ENCODE peak calls at places on chromosomes 16 and 17, in ten cellular contexts. A is GM12878, Z is fibroblast of lung, K is IMR-90, S is GM23338, H is endothelial cell of umbilical vein, G is neural progenitor cell, Y is Karpas-422, E is mesenchymal stem cell, V is A549. I is an unnamed sample.

GRCh38 chr16:8882041-8882617 is at the start of gene LITAFD:
- DNase-seq in A (no peak), Z (no peak), K (no peak), S (no peak), H (no peak), G (no peak), Y (no peak), E (no peak), V (no peak), I (no peak)

GRCh38 chr17:68732301-68732749 is 131.2 kb upstream of the FAM20A start:
- DNase-seq in A (no peak), Z (no peak), K (no peak), S (peak), H (no peak), G (no peak), Y (no peak), E (no peak), V (no peak), I (no peak)

GRCh38 chr16:35187665-35188225 is 1728.3 kb downstream of the TP53TG3F start:
- DNase-seq in A (no peak), Z (no peak), K (no peak), S (no peak), H (no peak), G (no peak), Y (no peak), E (no peak), V (no peak), I (no peak)

GRCh38 chr17:77842906-77843249 is 115.6 kb upstream of the TNRC6C start:
- DNase-seq in A (no peak), Z (no peak), K (no peak), S (no peak), H (no peak), G (no peak), Y (no peak), E (no peak), V (no peak), I (no peak)

GRCh38 chr17:31787082-31787481 is 72.0 kb downstream of the COPRS start:
- DNase-seq in A (no peak), Z (no peak), K (no peak), S (no peak), H (no peak), G (no peak), Y (no peak), E (no peak), V (no peak), I (no peak)

GRCh38 chr16:324451-325334 is 27.8 kb downstream of the AXIN1 start:
- DNase-seq in A (no peak), Z (no peak), K (no peak), S (peak), H (no peak), G (no peak), Y (no peak), E (no peak), V (no peak), I (no peak)

GRCh38 chr17:3167574-3167973 is 29.7 kb upstream of the OR1A2 start:
- DNase-seq in A (peak), Z (no peak), K (no peak), S (no peak), H (no peak), G (no peak), Y (peak), E (no peak), V (no peak), I (no peak)

GRCh38 chr17:30969989-30970680 is 704 bp upstream of the RNF135 start:
- DNase-seq in A (no peak), Z (peak), K (no peak), S (peak), H (no peak), G (peak), Y (peak), E (no peak), V (peak), I (no peak)

GRCh38 chr17:64694207-64694606 is 32.1 kb upstream of the SMURF2 start:
- DNase-seq in A (no peak), Z (peak), K (peak), S (no peak), H (peak), G (no peak), Y (no peak), E (peak), V (peak), I (peak)

GRCh38 chr17:68431661-68432071 is 25.6 kb downstream of the WIPI1 start:
- DNase-seq in A (no peak), Z (peak), K (peak), S (peak), H (peak), G (peak), Y (peak), E (peak), V (peak), I (no peak)

DNA sequence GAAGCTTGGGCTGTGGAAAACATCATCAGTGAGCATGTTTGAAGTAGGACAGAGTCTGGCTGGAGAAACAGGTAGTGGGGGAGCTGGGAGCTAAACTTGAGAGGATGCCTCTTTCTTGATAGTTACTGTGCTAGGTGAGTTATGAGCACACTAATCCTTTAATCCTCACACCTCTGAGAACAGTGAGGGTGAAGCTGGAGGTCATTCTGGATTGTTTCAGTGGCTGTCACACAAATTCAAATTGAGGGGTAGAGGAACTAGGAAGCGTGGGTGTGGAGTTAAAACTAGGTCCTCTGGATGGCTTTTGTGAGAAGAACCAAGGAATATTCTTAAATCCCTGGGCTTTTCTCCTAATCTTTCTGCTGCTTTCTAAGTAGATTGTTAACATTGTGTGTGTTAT is 3.3 kb downstream of the AKAP1 start:
- DNase-seq in A (no peak), Z (no peak), K (no peak), S (no peak), H (no peak), G (no peak), Y (no peak), E (no peak), V (no peak), I (no peak)
- H3K4me2 ChIP-seq in A (peak), Z (no peak), K (no peak), S (no peak), H (no peak), G (peak), Y (peak), E (no peak), V (no peak), I (peak)

GRCh38 chr16:2971134-2971984 is 2.2 kb downstream of the PAQR4 start:
- DNase-seq in A (no peak), Z (no peak), K (no peak), S (no peak), H (no peak), G (no peak), Y (peak), E (no peak), V (no peak), I (no peak)

GRCh38 chr16:2969545-2970521 is 685 bp downstream of the PAQR4 start:
- DNase-seq in A (no peak), Z (peak), K (peak), S (peak), H (peak), G (peak), Y (peak), E (peak), V (peak), I (peak)

GRCh38 chr16:2968738-2969544 is at the start of gene PAQR4:
- DNase-seq in A (peak), Z (peak), K (peak), S (peak), H (peak), G (peak), Y (peak), E (peak), V (peak), I (peak)

GRCh38 chr16:2971985-2972784 is 3.0 kb downstream of the PAQR4 start:
- DNase-seq in A (no peak), Z (no peak), K (no peak), S (no peak), H (no peak), G (no peak), Y (no peak), E (no peak), V (no peak), I (no peak)

GRCh38 chr16:2970563-2970962 is 1.4 kb downstream of the PAQR4 start:
- DNase-seq in A (no peak), Z (no peak), K (no peak), S (no peak), H (no peak), G (no peak), Y (peak), E (no peak), V (no peak), I (no peak)
- H3K4me3 ChIP-seq in A (peak), Z (peak), K (no peak), S (peak), H (peak), G (peak), Y (peak), E (peak), V (peak), I (peak)

GRCh38 chr16:4203748-4204147 is 38.1 kb downstream of the SRL start:
- DNase-seq in A (no peak), Z (no peak), K (no peak), S (no peak), H (no peak), G (no peak), Y (peak), E (no peak), V (no peak), I (no peak)
- H3K27ac ChIP-seq in A (no peak), Z (no peak), K (no peak), S (no peak), H (no peak), G (no peak), Y (no peak), E (no peak), V (no peak), I (no peak)

GRCh38 chr16:11278681-11279628 is 2.2 kb downstream of the PRM1 start:
- DNase-seq in A (no peak), Z (no peak), K (no peak), S (no peak), H (no peak), G (no peak), Y (no peak), E (no peak), V (no peak), I (no peak)
- H3K4me2 ChIP-seq in A (no peak), Z (no peak), K (no peak), S (no peak), H (no peak), G (no peak), Y (no peak), E (no peak), V (no peak), I (no peak)

GRCh38 chr16:57785924-57786323 is 16.4 kb downstream of the KIFC3 start:
- DNase-seq in A (no peak), Z (no peak), K (no peak), S (no peak), H (no peak), G (no peak), Y (no peak), E (no peak), V (no peak), I (no peak)
- H3K4me3 ChIP-seq in A (no peak), Z (no peak), K (no peak), S (no peak), H (no peak), G (no peak), Y (no peak), E (no peak), V (no peak), I (no peak)

GRCh38 chr17:19317359-19318095 is 45.0 kb downstream of the B9D1 start:
- DNase-seq in A (no peak), Z (peak), K (peak), S (peak), H (peak), G (peak), Y (peak), E (peak), V (no peak), I (no peak)

GRCh38 chr17:19313746-19314651 is 48.5 kb downstream of the B9D1 start:
- DNase-seq in A (no peak), Z (peak), K (no peak), S (no peak), H (no peak), G (no peak), Y (no peak), E (no peak), V (no peak), I (no peak)

GRCh38 chr17:19318611-19319010 is 43.9 kb downstream of the B9D1 start:
- DNase-seq in A (no peak), Z (no peak), K (no peak), S (no peak), H (no peak), G (no peak), Y (no peak), E (no peak), V (no peak), I (no peak)

GRCh38 chr17:19315104-19315503 is 47.4 kb downstream of the B9D1 start:
- DNase-seq in A (no peak), Z (no peak), K (no peak), S (no peak), H (no peak), G (no peak), Y (no peak), E (no peak), V (no peak), I (no peak)

DNA sequence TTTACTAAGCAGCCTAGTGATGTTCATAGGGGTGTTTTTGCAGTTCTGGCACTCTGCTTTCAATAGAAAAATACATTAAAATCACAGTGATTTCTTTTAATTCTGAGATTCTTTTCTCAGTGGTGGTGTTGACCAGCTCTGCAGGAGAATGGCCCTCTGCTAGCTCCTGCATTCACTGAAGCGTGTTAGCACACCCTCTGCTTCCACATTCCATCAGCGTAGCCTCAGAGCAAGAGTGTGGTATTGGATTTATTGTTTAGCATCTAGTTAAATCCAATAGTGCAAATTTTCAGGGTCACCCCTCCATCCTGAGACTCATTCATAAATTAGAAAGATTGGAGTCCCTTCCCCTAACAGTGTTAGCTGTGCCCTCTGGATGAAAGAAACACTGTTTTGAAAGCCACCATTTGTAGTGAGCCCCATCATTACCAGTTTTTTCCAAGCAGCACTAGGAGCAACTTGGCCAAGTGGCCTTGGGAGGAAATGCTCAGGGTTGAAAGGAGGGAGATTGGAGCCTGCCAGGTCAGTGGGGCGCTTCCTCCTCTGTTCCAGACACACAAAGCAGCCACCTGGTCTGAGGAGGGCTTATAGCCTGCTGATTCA is 45.7 kb downstream of the B9D1 start:
- DNase-seq in A (no peak), Z (no peak), K (no peak), S (no peak), H (no peak), G (no peak), Y (no peak), E (no peak), V (no peak), I (no peak)
- H3K27ac ChIP-seq in A (no peak), Z (peak), K (no peak), S (peak), H (peak), G (no peak), Y (no peak), E (peak), V (no peak), I (no peak)

GRCh38 chr17:73554498-73554897 is 89.7 kb downstream of the SDK2 start:
- DNase-seq in A (no peak), Z (no peak), K (no peak), S (no peak), H (no peak), G (no peak), Y (no peak), E (no peak), V (no peak), I (no peak)
- H3K4me2 ChIP-seq in A (no peak), Z (no peak), K (no peak), S (no peak), H (no peak), G (no peak), Y (no peak), E (no peak), V (no peak), I (no peak)

I was measured in PC-9.